ENCODE peak calls at places on chromosome 7, in six cellular contexts. J is T-cell, Y is adrenal gland, O is astrocyte of the spinal cord, G is fibroblast of the aortic adventitia, N is T-helper 9 cell. U is an unnamed sample.

GRCh38 chr7:29319719-29320521 is 125.3 kb downstream of the CHN2 start:
- DNase-seq in J (no peak), Y (peak; percentile 22), O (no peak), G (peak; percentile 11), N (no peak), U (no peak)

GRCh38 chr7:30880090-30880704 is 31.5 kb upstream of the AQP1 start:
- DNase-seq in J (no peak), Y (no peak), O (no peak), G (peak; percentile 20), N (no peak), U (no peak)

GRCh38 chr7:1919539-1920265 is 249.6 kb downstream of the ELFN1 start:
- DNase-seq in J (no peak), Y (peak; percentile 90), O (no peak), G (no peak), N (no peak), U (no peak)

GRCh38 chr7:158472631-158473030 is 115.0 kb downstream of the PTPRN2 start:
- DNase-seq in J (no peak), Y (no peak), O (no peak), G (no peak), N (no peak), U (no peak)

GRCh38 chr7:101265622-101266516 is 21.0 kb upstream of the FIS1 start:
- DNase-seq in J (no peak), Y (no peak), O (no peak), G (no peak), N (no peak), U (no peak)

GRCh38 chr7:55366461-55367138 is 1.5 kb downstream of the LANCL2 start:
- DNase-seq in J (peak; percentile 2), Y (no peak), O (peak; percentile 13), G (peak; percentile 20), N (no peak), U (no peak)

GRCh38 chr7:124084024-124084423 is 51.2 kb upstream of the TMEM229A start:
- DNase-seq in J (no peak), Y (no peak), O (no peak), G (peak; percentile 27), N (no peak), U (no peak)

GRCh38 chr7:107690611-107691010 is 30.0 kb downstream of the SLC26A4 start:
- DNase-seq in J (no peak), Y (no peak), O (peak; percentile 45), G (peak; percentile 92), N (no peak), U (no peak)

GRCh38 chr7:96547371-96547811 is 162.3 kb downstream of the SEM1 start:
- DNase-seq in J (no peak), Y (no peak), O (no peak), G (no peak), N (no peak), U (no peak)

GRCh38 chr7:105098863-105099515 is 85.0 kb downstream of the KMT2E start:
- DNase-seq in J (no peak), Y (no peak), O (peak; percentile 36), G (no peak), N (no peak), U (no peak)

GRCh38 chr7:130096243-130096827 is 26.0 kb downstream of the KLHDC10 start:
- DNase-seq in J (no peak), Y (no peak), O (peak; percentile 15), G (peak; percentile 26), N (no peak), U (no peak)

U was measured in kidney epithelial cell.